ENCODE peak calls at places on chromosomes 11 and 22, in five cellular contexts. B is SHP77 treated with DMSO at 0.1 percent for 48 hours, E is NCI-H2081, I is sigmoid colon, T is kidney. S is an unnamed sample.

GRCh38 chr11:88507771-88508557 is 170.4 kb upstream of the CTSC start:
- DNase-seq in B (no peak), E (no peak), I (no peak), T (no peak), S (no peak)

GRCh38 chr22:37752189-37753061 is 55.3 kb upstream of the GCAT start:
- DNase-seq in B (no peak), E (peak; percentile 31), I (peak; percentile 97), T (peak; percentile 99), S (peak; percentile 96)

GRCh38 chr11:69422645-69423044 is 58.8 kb upstream of the LINC01488 start:
- DNase-seq in B (no peak), E (no peak), I (no peak), T (peak; percentile 58), S (no peak)

GRCh38 chr11:93348931-93349330 is 18.4 kb downstream of the DEUP1 start:
- DNase-seq in B (no peak), E (peak; percentile 55), I (no peak), T (no peak), S (no peak)

GRCh38 chr11:80727315-80727714 is 1286.5 kb upstream of the TENM4 start:
- DNase-seq in B (no peak), E (no peak), I (no peak), T (no peak), S (no peak)

GRCh38 chr22:17234144-17234623 is 14.9 kb upstream of the ADA2 start:
- DNase-seq in B (no peak), E (no peak), I (no peak), T (peak; percentile 35), S (no peak)

GRCh38 chr11:64176751-64177150 is 9.2 kb upstream of the STIP1 start:
- DNase-seq in B (no peak), E (no peak), I (no peak), T (no peak), S (no peak)

GRCh38 chr11:3134651-3135490 is 30.2 kb downstream of the OSBPL5 start:
- DNase-seq in B (no peak), E (no peak), I (peak; percentile 65), T (peak; percentile 74), S (peak; percentile 64)

GRCh38 chr11:12201016-12201985 is 90.9 kb downstream of the MICAL2 start:
- DNase-seq in B (no peak), E (no peak), I (no peak), T (peak; percentile 79), S (peak; percentile 79)

GRCh38 chr11:78800089-78800690 is 225.5 kb upstream of the NARS2 start:
- DNase-seq in B (no peak), E (no peak), I (no peak), T (no peak), S (no peak)

GRCh38 chr22:32801436-32802290 is at the start of gene TIMP3:
- DNase-seq in B (no peak), E (no peak), I (peak; percentile 96), T (peak; percentile 97), S (peak; percentile 94)

GRCh38 chr22:41222846-41223507 is 17.8 kb downstream of the CHADL start:
- DNase-seq in B (no peak), E (no peak), I (no peak), T (no peak), S (no peak)

GRCh38 chr22:24230911-24231656 is 13.8 kb downstream of the GGT5 start:
- DNase-seq in B (peak; percentile 7), E (no peak), I (peak; percentile 65), T (peak; percentile 80), S (no peak)

GRCh38 chr11:84899740-84900139 is 727.4 kb downstream of the DLG2 start:
- DNase-seq in B (peak; percentile 19), E (no peak), I (no peak), T (no peak), S (no peak)

GRCh38 chr11:75445315-75445953 is 12.4 kb upstream of the KLHL35 start:
- DNase-seq in B (peak; percentile 23), E (peak; percentile 45), I (peak; percentile 81), T (no peak), S (peak; percentile 75)

GRCh38 chr11:83127309-83127636 is 29.7 kb upstream of the PCF11 start:
- DNase-seq in B (no peak), E (no peak), I (no peak), T (no peak), S (no peak)

GRCh38 chr11:74755395-74755995 is 6.8 kb downstream of the RNF169 start:
- DNase-seq in B (no peak), E (no peak), I (no peak), T (no peak), S (no peak)

GRCh38 chr11:1959786-1960185 is 12.7 kb downstream of the MRPL23 start:
- DNase-seq in B (no peak), E (no peak), I (peak; percentile 17), T (no peak), S (no peak)

GRCh38 chr11:10784229-10785145 is 24.2 kb downstream of the EIF4G2 start:
- DNase-seq in B (peak; percentile 17), E (peak; percentile 35), I (no peak), T (no peak), S (no peak)

GRCh38 chr11:115890500-115890899 is 386.3 kb upstream of the CADM1 start:
- DNase-seq in B (no peak), E (no peak), I (no peak), T (no peak), S (no peak)

GRCh38 chr11:71947498-71947897 is 18.7 kb downstream of the RNF121 start:
- DNase-seq in B (no peak), E (no peak), I (no peak), T (no peak), S (no peak)

GRCh38 chr11:75237050-75237449 is 3.5 kb upstream of the TPBGL start:
- DNase-seq in B (no peak), E (no peak), I (no peak), T (no peak), S (no peak)

GRCh38 chr11:125110996-125111340 is 458 bp downstream of the TMEM218 start:
- DNase-seq in B (peak; percentile 29), E (peak; percentile 29), I (no peak), T (no peak), S (no peak)

GRCh38 chr11:60130496-60130895 is 42.0 kb downstream of the MS4A2 start:
- DNase-seq in B (no peak), E (peak; percentile 1), I (no peak), T (no peak), S (no peak)

GRCh38 chr22:41557401-41558240 is 3.2 kb upstream of the CSDC2 start:
- DNase-seq in B (peak; percentile 46), E (no peak), I (peak; percentile 88), T (peak; percentile 95), S (peak; percentile 88)

GRCh38 chr11:1435820-1436467 is 46.2 kb downstream of the BRSK2 start:
- DNase-seq in B (no peak), E (no peak), I (no peak), T (no peak), S (no peak)

GRCh38 chr11:95717314-95717713 is 72.3 kb downstream of the FAM76B start:
- DNase-seq in B (no peak), E (no peak), I (no peak), T (no peak), S (no peak)

GRCh38 chr11:57639321-57640067 is 10.2 kb downstream of the YPEL4 start:
- DNase-seq in B (no peak), E (no peak), I (no peak), T (no peak), S (no peak)

GRCh38 chr11:706957-707816 is 1.2 kb downstream of the EPS8L2 start:
- DNase-seq in B (no peak), E (no peak), I (no peak), T (peak; percentile 87), S (no peak)

GRCh38 chr11:131616456-131616855 is 246.0 kb downstream of the NTM start:
- DNase-seq in B (no peak), E (no peak), I (no peak), T (no peak), S (no peak)

GRCh38 chr11:2521681-2522630 is 77.1 kb downstream of the KCNQ1 start:
- DNase-seq in B (no peak), E (no peak), I (peak; percentile 48), T (peak; percentile 65), S (peak; percentile 18)